ENCODE peak calls at places on chromosome 13, in five cellular contexts. W is RWPE2; L is tibial nerve; P is CD4-positive, alpha-beta T cell; E is Caco-2. X is an unnamed sample.

GRCh38 chr13:112714366-112714765 is 24.5 kb downstream of the ATP11A start:
- DNase-seq in E (peak; percentile 35), L (no peak), P (no peak), W (no peak), X (no peak)

GRCh38 chr13:110126391-110126961 is 180.5 kb downstream of the COL4A1 start:
- DNase-seq in P (no peak), W (no peak), E (no peak), L (no peak), X (peak; percentile 96)

GRCh38 chr13:35765387-35765786 is 288.9 kb upstream of the MAB21L1 start:
- DNase-seq in L (no peak), E (no peak), P (no peak), W (no peak), X (peak; percentile 20)

GRCh38 chr13:80584785-80585184 is 243.9 kb upstream of the SPRY2 start:
- DNase-seq in W (no peak), P (no peak), L (no peak), E (no peak), X (no peak)

GRCh38 chr13:80881495-80882482 is 540.9 kb upstream of the SPRY2 start:
- DNase-seq in P (no peak), W (no peak), E (no peak), L (no peak), X (no peak)

GRCh38 chr13:22883262-22883840 is 297.4 kb upstream of the SGCG start:
- DNase-seq in P (no peak), W (no peak), L (no peak), E (no peak), X (no peak)

GRCh38 chr13:113178070-113178895 is 19.8 kb downstream of the PROZ start:
- DNase-seq in W (no peak), P (no peak), E (no peak), L (no peak), X (peak; percentile 91)

GRCh38 chr13:112702341-112702982 is 12.6 kb downstream of the ATP11A start:
- DNase-seq in E (no peak), P (no peak), L (no peak), W (no peak), X (no peak)

GRCh38 chr13:41696163-41697003 is 239.0 kb downstream of the RGCC start:
- DNase-seq in W (no peak), P (no peak), E (peak; percentile 86), L (no peak), X (peak; percentile 77)

GRCh38 chr13:40666905-40667621 is 622 bp upstream of the FOXO1 start:
- DNase-seq in E (peak; percentile 69), L (no peak), P (peak; percentile 27), W (no peak), X (no peak)

GRCh38 chr13:77981191-77981925 is 62.7 kb upstream of the EDNRB start:
- DNase-seq in W (no peak), E (no peak), P (no peak), L (no peak), X (peak; percentile 8)

GRCh38 chr13:111491659-111492058 is 171.2 kb downstream of the TEX29 start:
- DNase-seq in P (no peak), L (no peak), W (no peak), E (no peak), X (no peak)

GRCh38 chr13:20285530-20285929 is 53.4 kb upstream of the GJB6 start:
- DNase-seq in L (no peak), E (no peak), P (no peak), W (no peak), X (no peak)

GRCh38 chr13:75359266-75359665 is 122.7 kb downstream of the TBC1D4 start:
- DNase-seq in L (no peak), E (no peak), W (no peak), P (no peak), X (peak; percentile 92)

GRCh38 chr13:99960663-99961440 is 10.7 kb downstream of the ZIC5 start:
- DNase-seq in W (peak; percentile 34), P (no peak), E (no peak), L (no peak), X (no peak)

GRCh38 chr13:46614582-46614981 is 61.6 kb downstream of the LRCH1 start:
- DNase-seq in E (no peak), P (no peak), W (no peak), L (no peak), X (no peak)

DNA sequence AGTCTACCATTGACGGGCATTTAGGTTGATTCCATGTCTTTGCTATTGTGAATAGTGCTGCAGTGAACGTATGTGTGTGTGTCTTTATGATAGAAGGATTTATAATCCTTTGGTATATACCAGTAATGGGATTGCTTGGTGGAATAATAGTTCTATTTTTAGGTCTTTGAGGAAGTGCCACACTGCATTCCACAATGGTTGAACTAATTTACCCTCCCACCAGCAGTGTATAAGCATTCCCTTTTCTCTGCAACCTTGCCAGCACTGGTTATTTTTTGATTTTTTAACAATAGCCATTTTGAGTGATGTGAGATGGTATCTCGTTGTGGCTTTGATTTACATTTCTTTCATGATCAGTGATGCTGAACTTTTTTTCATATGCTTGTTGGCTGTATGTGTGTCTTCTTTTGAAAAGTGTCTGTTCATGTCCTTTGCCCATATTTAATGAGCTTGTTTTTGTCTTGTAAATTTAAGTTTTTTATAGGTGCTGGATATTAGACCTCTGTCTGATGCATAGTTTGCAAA is 37.5 kb downstream of the RFC3 start:
- DNase-seq in E (no peak), P (no peak), L (no peak), W (no peak), X (no peak)
- TF ChIP-seq CTCF in E (no peak), P (no peak), L (no peak), W (no peak), X (no peak)

DNA sequence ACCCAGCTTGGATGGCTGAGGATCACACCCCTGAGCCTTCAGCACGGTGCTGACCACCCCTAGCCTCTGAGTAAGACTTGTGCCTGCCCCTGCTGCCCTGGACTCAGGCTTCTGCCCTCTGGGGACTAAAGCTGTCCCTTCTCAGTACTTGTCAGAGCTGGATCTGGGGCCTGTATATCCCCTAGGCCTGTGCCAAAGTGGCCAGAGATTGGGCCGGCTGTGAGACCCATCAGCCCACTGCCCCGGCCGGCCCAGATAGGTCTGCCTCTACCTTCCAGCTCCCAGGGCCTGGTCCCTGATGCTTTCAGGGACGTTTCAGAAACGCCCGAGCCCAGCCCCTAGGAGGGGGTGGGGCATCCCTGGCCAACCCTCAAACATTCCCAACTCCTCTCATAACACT is 137.8 kb downstream of the ZDHHC20 start:
- DNase-seq in L (no peak), W (no peak), P (no peak), E (no peak), X (no peak)
- TF ChIP-seq CTCF in L (no peak), W (no peak), P (no peak), E (no peak), X (no peak)

DNA sequence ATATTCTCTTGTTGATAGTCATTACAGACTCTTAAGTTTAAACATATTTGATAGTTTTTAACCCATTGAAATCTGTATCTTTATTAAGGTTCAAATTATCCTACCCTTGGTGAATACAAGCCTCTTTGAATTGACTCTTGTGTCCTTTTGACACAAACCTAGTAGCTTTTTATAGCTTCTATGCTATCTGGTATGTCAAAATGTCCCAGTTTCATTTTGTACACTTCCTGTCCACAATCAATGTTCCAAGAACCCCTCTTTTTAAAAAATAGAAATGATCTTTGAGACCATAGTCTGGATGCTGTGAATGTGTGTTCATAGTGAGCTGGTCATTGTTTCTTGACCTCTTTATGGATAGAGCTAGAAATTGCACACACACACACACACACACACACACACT is 39.2 kb upstream of the FGF14 start:
- DNase-seq in E (no peak), P (no peak), L (no peak), W (no peak), X (no peak)
- TF ChIP-seq CTCF in E (no peak), P (no peak), L (no peak), W (no peak), X (no peak)

GRCh38 chr13:108342369-108343289 is 73.1 kb downstream of the TNFSF13B start:
- DNase-seq in P (peak; percentile 8), W (no peak), L (no peak), E (no peak), X (peak; percentile 29)
- TF ChIP-seq CTCF in P (peak; percentile 59), W (peak; percentile 76), L (peak; percentile 53), E (peak; percentile 56), X (peak; percentile 60)

DNA sequence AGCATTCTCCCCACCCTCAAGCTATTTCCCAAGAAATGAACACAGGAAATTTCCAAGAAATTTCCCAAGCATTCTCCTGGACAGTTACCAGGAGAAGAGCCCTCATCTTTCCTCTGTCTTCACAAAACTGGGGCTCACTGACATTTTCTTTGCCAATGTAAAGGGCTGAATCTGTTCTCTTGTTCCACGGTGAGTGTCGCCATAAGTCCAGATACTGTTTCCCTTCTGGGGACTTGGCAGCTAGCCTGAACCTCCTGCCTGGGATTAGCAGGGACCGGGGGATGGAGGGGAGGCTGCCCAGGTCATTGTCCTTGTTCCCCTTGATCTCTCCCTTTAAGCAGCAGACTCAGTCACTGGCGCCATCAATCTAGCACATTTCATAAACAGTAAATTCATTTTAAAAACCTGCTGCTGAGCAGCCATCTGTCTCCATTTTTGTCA is 172.8 kb downstream of the DNAJC15 start:
- DNase-seq in L (no peak), P (no peak), W (no peak), E (no peak), X (peak; percentile 23)
- TF ChIP-seq CTCF in L (no peak), P (no peak), W (peak; percentile 2), E (no peak), X (peak; percentile 11)

DNA sequence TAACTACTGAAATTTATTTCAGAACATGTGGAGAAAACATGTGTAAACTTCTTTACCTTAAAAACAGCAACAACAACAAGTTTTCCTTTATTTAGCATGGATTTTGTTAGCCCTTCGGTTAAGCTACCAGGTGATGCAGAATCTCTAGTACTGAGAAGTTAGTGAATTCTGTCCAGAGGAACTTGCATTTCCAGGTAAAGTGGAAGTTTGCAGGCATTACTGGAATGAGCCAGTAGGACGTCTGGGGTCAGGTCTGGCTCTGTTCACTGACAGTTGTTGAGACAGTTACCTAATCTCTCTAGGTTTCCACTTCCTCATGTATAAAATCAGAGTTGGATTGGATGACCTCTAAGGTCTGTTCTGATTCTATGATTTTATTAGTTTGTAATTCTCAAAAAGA is 244.3 kb downstream of the OLFM4 start:
- DNase-seq in W (no peak), L (no peak), E (no peak), P (no peak), X (no peak)
- TF ChIP-seq CTCF in W (no peak), L (no peak), E (no peak), P (no peak), X (no peak)